ENCODE peak calls at places on chromosome 1, in seven cellular contexts. S is coronary artery, G is tibial nerve, N is heart right ventricle, M is lower leg skin, V is psoas muscle, A is GM12865. O is an unnamed sample.

GRCh38 chr1:178126790-178127189 is 32.9 kb downstream of the RASAL2 start:
- DNase-seq in V (no peak), N (no peak), A (no peak), G (no peak), S (no peak), M (no peak), O (peak)

GRCh38 chr1:158016651-158017335 is 23.3 kb downstream of the KIRREL1 start:
- DNase-seq in A (no peak), G (no peak), M (no peak), S (no peak), N (no peak), V (no peak), O (no peak)

GRCh38 chr1:236830116-236830515 is 35.0 kb downstream of the MTR start:
- DNase-seq in N (no peak), A (no peak), V (no peak), G (no peak), S (no peak), M (no peak), O (no peak)

GRCh38 chr1:19980298-19980697 is 880 bp upstream of the PLA2G2A start:
- DNase-seq in N (no peak), M (no peak), G (no peak), S (no peak), V (no peak), A (no peak), O (no peak)

GRCh38 chr1:50858761-50859160 is 101.3 kb downstream of the FAF1 start:
- DNase-seq in M (no peak), G (no peak), A (no peak), S (no peak), N (no peak), V (no peak), O (no peak)

GRCh38 chr1:43936470-43937151 is 3.0 kb downstream of the ARTN start:
- DNase-seq in M (no peak), G (no peak), S (no peak), A (no peak), N (no peak), V (peak), O (no peak)

GRCh38 chr1:206687251-206687914 is 2.7 kb downstream of the MAPKAPK2 start:
- DNase-seq in M (no peak), A (no peak), S (no peak), V (no peak), N (no peak), G (no peak), O (no peak)

GRCh38 chr1:56397409-56397808 is 182.0 kb downstream of the PLPP3 start:
- DNase-seq in A (no peak), V (no peak), M (no peak), S (no peak), N (no peak), G (no peak), O (no peak)

GRCh38 chr1:84598846-84599741 is 24.9 kb upstream of the CTBS start:
- DNase-seq in A (peak), N (no peak), M (no peak), V (no peak), G (no peak), S (no peak), O (no peak)

GRCh38 chr1:3629561-3630160 is 4.8 kb downstream of the TPRG1L start:
- DNase-seq in M (no peak), V (no peak), A (no peak), S (no peak), G (no peak), N (no peak), O (no peak)

GRCh38 chr1:180156631-180157091 is 2.0 kb downstream of the QSOX1 start:
- DNase-seq in N (no peak), V (no peak), S (no peak), A (no peak), M (no peak), G (no peak), O (no peak)

GRCh38 chr1:196355206-196355786 is 252.9 kb downstream of the KCNT2 start:
- DNase-seq in A (peak), M (no peak), V (no peak), S (no peak), G (peak), N (no peak), O (no peak)

DNA sequence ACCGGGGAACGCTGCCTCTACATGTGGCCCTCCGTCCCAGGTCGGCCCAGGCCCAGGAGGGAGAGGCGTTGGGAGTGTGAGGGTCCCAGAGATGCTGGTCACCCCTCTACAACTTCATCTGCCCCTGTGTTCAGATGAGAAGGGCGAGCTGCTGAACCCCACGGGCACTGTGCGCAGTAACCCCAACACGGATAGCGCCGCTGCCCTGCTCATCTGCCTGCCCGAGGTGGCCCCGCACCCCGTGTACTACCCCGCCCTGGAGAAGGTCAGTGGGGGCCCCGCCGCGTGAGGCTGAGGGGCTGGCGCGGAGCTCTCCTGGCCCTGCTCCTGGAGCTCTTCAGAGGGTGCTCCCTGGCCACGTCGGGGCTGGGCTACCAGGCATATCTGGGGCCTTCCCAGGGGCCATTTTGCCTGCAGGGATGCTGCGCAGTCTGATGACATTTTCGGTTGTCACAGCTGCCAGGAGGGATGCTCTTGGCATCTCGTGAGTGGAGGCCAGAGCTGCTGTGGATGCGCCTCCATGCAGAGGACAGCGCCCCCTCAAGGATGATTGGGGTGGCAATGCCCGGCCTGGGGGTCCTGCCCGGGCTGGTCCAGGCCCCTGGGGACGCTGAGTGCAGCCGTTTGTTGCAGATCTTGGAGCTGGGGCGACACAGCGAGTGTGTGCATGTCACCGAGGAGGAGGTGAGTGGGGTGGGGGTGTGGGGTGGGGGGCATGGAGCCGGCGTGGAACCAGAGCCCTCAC is 68.6 kb downstream of the PIK3CD start:
- DNase-seq in V (no peak), G (no peak), A (no peak), M (no peak), S (no peak), N (no peak), O (no peak)
- TF ChIP-seq CTCF in V (no peak), G (no peak), A (no peak), M (no peak), S (no peak), N (no peak), O (peak)

GRCh38 chr1:2279210-2279639 is 51.1 kb downstream of the SKI start:
- DNase-seq in A (no peak), G (no peak), N (peak), M (no peak), S (no peak), V (peak), O (peak)
- H3K4me3 ChIP-seq in A (no peak), G (no peak), N (no peak), M (no peak), S (peak), V (no peak), O (peak)

GRCh38 chr1:245688536-245689453 is 534.0 kb downstream of the KIF26B start:
- DNase-seq in A (no peak), N (no peak), M (peak), G (no peak), V (no peak), S (peak), O (no peak)

GRCh38 chr1:245686446-245687030 is 531.8 kb downstream of the KIF26B start:
- DNase-seq in A (no peak), N (no peak), V (no peak), S (no peak), G (no peak), M (peak), O (no peak)

GRCh38 chr1:245686006-245686405 is 531.2 kb downstream of the KIF26B start:
- DNase-seq in N (no peak), M (peak), G (no peak), A (no peak), S (no peak), V (no peak), O (no peak)

GRCh38 chr1:245687129-245687635 is 532.4 kb downstream of the KIF26B start:
- DNase-seq in A (no peak), N (no peak), S (no peak), G (no peak), M (peak), V (no peak), O (no peak)

GRCh38 chr1:245687636-245688535 is 533.1 kb downstream of the KIF26B start:
- DNase-seq in A (no peak), M (peak), G (no peak), V (no peak), S (peak), N (no peak), O (no peak)
- TF ChIP-seq CTCF in A (no peak), M (no peak), G (no peak), V (no peak), S (no peak), N (no peak), O (no peak)

DNA sequence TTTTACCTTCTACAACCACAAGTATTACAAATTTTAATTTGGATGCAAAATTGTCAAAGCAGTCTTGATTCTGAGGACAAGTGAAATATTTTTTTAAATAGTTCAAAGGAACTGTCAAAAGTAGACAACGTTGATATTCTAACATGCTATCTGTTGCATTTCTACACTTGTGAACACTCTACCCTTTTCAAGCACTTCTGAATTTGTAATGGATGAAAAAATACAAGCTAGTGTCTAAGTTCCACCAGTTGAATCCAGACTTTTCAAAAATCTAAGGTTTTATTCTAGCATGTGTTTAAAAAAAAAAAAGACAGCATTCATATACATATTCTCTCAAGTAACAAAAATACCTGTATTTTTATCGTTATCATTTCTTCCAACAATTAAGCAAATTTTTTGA is 2.1 kb downstream of the ARID4B start:
- DNase-seq in M (no peak), S (no peak), V (no peak), A (no peak), N (no peak), G (no peak), O (no peak)
- H3K4me3 ChIP-seq in M (no peak), S (peak), V (peak), A (peak), N (no peak), G (peak), O (peak)

DNA sequence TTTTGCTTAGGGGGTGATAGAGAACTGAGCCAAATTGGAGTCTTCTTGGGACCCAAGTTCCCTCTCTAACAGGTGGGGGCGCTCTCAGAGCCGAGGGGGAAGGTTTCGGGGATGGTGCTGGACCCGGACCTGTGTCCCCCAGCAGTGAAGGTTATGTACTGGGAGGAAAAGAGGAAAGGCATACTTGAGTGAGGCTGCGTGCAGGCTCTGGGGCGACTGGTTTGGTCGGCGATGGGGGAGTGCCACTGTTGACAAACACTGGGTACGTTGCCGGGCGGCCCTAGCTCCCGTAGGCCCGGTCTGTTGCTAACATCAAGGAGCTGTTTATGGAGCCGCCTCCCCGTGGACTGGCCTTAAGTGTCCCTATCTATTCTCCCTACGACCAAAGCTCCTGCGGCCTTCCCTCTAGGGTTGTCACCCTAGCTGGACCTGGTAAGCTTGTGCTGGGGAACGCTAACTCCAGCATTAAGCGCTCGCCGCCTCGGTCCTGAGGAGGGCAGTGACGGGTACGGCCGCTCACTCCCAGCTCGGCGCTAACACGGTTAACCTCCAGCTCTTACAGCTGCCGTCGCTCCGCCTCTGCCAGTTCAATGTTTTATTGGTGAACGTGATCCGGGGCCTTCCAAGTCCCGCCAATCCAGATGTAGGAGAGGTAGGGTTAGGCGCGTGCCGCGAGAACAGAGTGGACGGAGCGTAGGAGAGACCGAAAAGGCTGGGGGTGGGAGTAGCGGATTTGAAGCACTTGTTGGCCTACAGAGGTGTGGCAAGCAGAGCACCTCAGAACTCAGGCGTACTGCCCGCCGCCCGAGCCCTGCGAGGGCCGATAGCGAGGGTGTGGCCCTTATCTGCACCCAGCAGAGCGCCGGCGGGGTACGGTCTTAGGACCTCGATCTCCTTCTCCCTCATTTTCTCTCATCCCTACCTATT is at the start of gene PPOX:
- DNase-seq in A (peak), N (peak), V (peak), M (peak), S (peak), G (peak), O (peak)
- TF ChIP-seq CTCF in A (peak), N (no peak), V (peak), M (no peak), S (no peak), G (peak), O (peak)

O was measured in AG04449.